ENCODE peak calls at places on chromosomes 1 and 21, in five cellular contexts. F is H9, L is H1, M is mesenchymal stem cell, X is neuronal stem cell. K is an unnamed sample. For H3K4me1, the result is how much of the 10 kb centered on the place peaks cover.

GRCh38 chr1:155833665-155834295 is 23.2 kb downstream of the GON4L start:
- DNase-seq in M (no peak), L (no peak), F (no peak), X (no peak), K (no peak)

GRCh38 chr1:87024936-87025537 is 110.6 kb downstream of the HS2ST1 start:
- DNase-seq in F (peak), L (no peak), M (peak), X (no peak), K (peak)

GRCh38 chr1:40848530-40849189 is 13.5 kb downstream of the CITED4 start:
- DNase-seq in L (no peak), F (peak), M (peak), X (peak), K (peak)

GRCh38 chr1:51000160-51000559 is 30.1 kb downstream of the CDKN2C start:
- DNase-seq in X (no peak), L (no peak), M (no peak), F (no peak), K (no peak)

GRCh38 chr21:35924714-35925301 is 135.5 kb downstream of the SETD4 start:
- DNase-seq in L (no peak), X (no peak), M (peak), F (no peak), K (no peak)

GRCh38 chr1:54413295-54413694 is 7.1 kb upstream of the SSBP3 start:
- DNase-seq in F (no peak), X (no peak), M (peak), L (no peak), K (no peak)

GRCh38 chr1:207750901-207751300 is 953 bp upstream of the CD46 start:
- DNase-seq in F (no peak), L (no peak), X (no peak), M (no peak), K (peak)

GRCh38 chr1:83715550-83715949 is 283.4 kb downstream of the TTLL7 start:
- DNase-seq in L (no peak), X (no peak), F (no peak), M (no peak), K (no peak)

GRCh38 chr1:58165073-58165472 is 381.5 kb downstream of the OMA1 start:
- DNase-seq in L (no peak), M (no peak), X (no peak), F (no peak), K (no peak)

GRCh38 chr1:115293006-115293405 is 45.0 kb downstream of the NGF start:
- DNase-seq in M (no peak), L (no peak), F (no peak), X (no peak), K (no peak)

GRCh38 chr1:171185064-171185463 is at the start of gene FMO2:
- DNase-seq in M (no peak), L (no peak), F (no peak), X (no peak), K (peak)

GRCh38 chr1:192024881-192025280 is 133.4 kb upstream of the RGS18 start:
- DNase-seq in X (no peak), L (no peak), M (no peak), F (no peak), K (no peak)

GRCh38 chr1:42922687-42923366 is 35.8 kb downstream of the SLC2A1 start:
- DNase-seq in X (peak), L (peak), M (peak), F (peak), K (no peak)

GRCh38 chr1:74650561-74650960 is 23.0 kb downstream of the ERICH3 start:
- DNase-seq in X (no peak), F (no peak), L (no peak), M (peak), K (no peak)

GRCh38 chr1:44812822-44813543 is 4.7 kb downstream of the BTBD19 start:
- DNase-seq in X (no peak), M (peak), L (no peak), F (peak), K (peak)

GRCh38 chr1:36511804-36512798 is 29.4 kb upstream of the CSF3R start:
- DNase-seq in L (no peak), X (no peak), F (no peak), M (no peak), K (no peak)

GRCh38 chr1:55062801-55063561 is 23.6 kb downstream of the PCSK9 start:
- DNase-seq in F (peak), X (no peak), M (no peak), L (no peak), K (no peak)

GRCh38 chr1:183699643-183700160 is 46.6 kb upstream of the APOBEC4 start:
- DNase-seq in L (no peak), X (no peak), F (no peak), M (peak), K (peak)

GRCh38 chr1:87805661-87806376 is 477.1 kb downstream of the LMO4 start:
- DNase-seq in X (no peak), F (no peak), M (no peak), L (no peak), K (peak)

GRCh38 chr1:166032901-166033371 is 133.9 kb downstream of the FAM78B start:
- DNase-seq in L (no peak), F (no peak), X (no peak), M (no peak), K (no peak)

GRCh38 chr1:186841599-186841998 is 12.8 kb downstream of the PLA2G4A start:
- DNase-seq in X (no peak), M (no peak), F (no peak), L (no peak), K (peak)

GRCh38 chr1:186842547-186842946 is 13.8 kb downstream of the PLA2G4A start:
- DNase-seq in X (no peak), F (no peak), M (no peak), L (no peak), K (no peak)

GRCh38 chr1:186845581-186846210 is 16.9 kb downstream of the PLA2G4A start:
- DNase-seq in F (no peak), L (no peak), X (no peak), M (no peak), K (no peak)

GRCh38 chr1:186843261-186843660 is 14.5 kb downstream of the PLA2G4A start:
- DNase-seq in F (no peak), L (no peak), M (no peak), X (no peak), K (no peak)

GRCh38 chr1:186843931-186844330 is 15.2 kb downstream of the PLA2G4A start:
- DNase-seq in M (no peak), F (no peak), L (no peak), X (no peak), K (no peak)
- H2BK12ac ChIP-seq in M (no peak), F (no peak), L (no peak), X (no peak), K (no peak)

GRCh38 chr1:23477359-23478144 is 6.4 kb downstream of the ASAP3 start:
- DNase-seq in M (no peak), L (no peak), F (no peak), X (no peak), K (peak)

GRCh38 chr1:23480187-23481025 is 3.6 kb downstream of the ASAP3 start:
- DNase-seq in L (no peak), X (no peak), F (no peak), M (no peak), K (no peak)

GRCh38 chr1:23481026-23481597 is 2.9 kb downstream of the ASAP3 start:
- DNase-seq in X (no peak), F (no peak), L (no peak), M (no peak), K (no peak)

GRCh38 chr1:23481904-23482303 is 2.1 kb downstream of the ASAP3 start:
- DNase-seq in F (no peak), M (no peak), L (no peak), X (no peak), K (no peak)

DNA sequence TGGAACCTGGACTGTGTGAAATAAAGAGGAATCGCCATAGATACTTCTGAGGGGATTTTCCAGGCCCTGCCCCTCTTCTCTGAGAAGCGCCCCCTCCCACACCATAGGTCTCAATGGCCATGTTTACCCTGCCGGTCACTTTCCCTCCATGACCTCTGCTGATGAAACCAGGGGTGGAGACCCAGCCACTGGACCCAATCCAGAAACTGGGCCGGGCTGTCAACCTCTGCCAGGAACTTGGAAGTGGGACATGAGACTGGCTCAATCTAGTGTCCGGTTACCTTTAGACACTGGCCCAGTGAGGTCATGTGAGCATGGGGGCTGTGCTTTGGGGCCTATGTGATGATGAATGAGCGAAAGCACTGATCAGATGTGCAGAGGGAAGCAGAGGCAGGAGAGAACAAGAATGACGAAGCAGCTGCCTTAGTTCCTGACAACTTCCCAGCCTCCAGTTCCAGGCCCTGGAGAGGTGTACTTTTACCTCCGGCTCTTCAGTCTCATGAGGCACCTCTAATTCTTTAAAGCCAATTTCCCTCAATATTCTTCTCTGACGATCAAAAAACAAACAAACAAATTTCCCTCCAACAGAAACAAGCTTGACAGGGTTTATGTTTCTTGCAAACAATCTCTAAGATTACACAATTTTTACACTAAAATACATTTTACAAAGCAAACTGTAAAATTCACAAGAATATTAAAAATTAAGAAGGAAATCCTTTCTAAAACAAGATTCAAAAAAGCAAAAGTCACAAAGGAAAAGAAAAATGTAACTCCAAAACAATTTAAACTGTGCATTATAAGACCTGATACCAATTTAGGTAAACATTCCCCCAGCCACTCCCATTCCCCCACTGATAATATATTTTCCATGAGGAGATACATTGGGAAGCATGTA is 4.8 kb downstream of the ASAP3 start:
- DNase-seq in L (no peak), F (no peak), X (no peak), M (peak), K (peak)
- H3K4me1 ChIP-seq in L (under half), F (under half), X (under half), M (under half), K (under half)

GRCh38 chr1:23200885-23201284 is 16.4 kb downstream of the HTR1D start:
- DNase-seq in M (no peak), X (no peak), F (no peak), L (no peak), K (no peak)
- H2BK12ac ChIP-seq in M (no peak), X (no peak), F (no peak), L (no peak), K (no peak)

GRCh38 chr1:204990721-204991341 is 52.2 kb upstream of the CNTN2 start:
- DNase-seq in L (no peak), X (no peak), F (no peak), M (no peak), K (no peak)
- H3K4me1 ChIP-seq in L (under half), X (under half), F (under half), M (under half), K (under half)

K was measured in trophoblast cell.